ENCODE peak calls at places on chromosome 3, in nine cellular contexts. One of them, this sample, is unnamed.

GRCh38 chr3:86990734-86991481 is at the start of gene VGLL3:
- DNase-seq in PC-9: peak
- DNase-seq in dorsolateral prefrontal cortex: peak
- DNase-seq in CD4-positive, alpha-beta T cell: no peak
- DNase-seq in uterus: peak
- DNase-seq in lower lobe of right lung: peak
- DNase-seq in thoracic aorta: peak
- DNase-seq in tibial artery: peak
- DNase-seq in brain microvascular endothelial cell: peak
- DNase-seq in this sample: peak

GRCh38 chr3:78830466-78830865 is 937.3 kb downstream of the ROBO1 start:
- DNase-seq in PC-9: no peak
- DNase-seq in dorsolateral prefrontal cortex: no peak
- DNase-seq in CD4-positive, alpha-beta T cell: no peak
- DNase-seq in uterus: no peak
- DNase-seq in lower lobe of right lung: no peak
- DNase-seq in thoracic aorta: no peak
- DNase-seq in tibial artery: no peak
- DNase-seq in brain microvascular endothelial cell: no peak
- DNase-seq in this sample: no peak

GRCh38 chr3:122919291-122919610 is 108.3 kb downstream of the SEMA5B start:
- DNase-seq in PC-9: no peak
- DNase-seq in dorsolateral prefrontal cortex: no peak
- DNase-seq in CD4-positive, alpha-beta T cell: no peak
- DNase-seq in uterus: no peak
- DNase-seq in lower lobe of right lung: no peak
- DNase-seq in thoracic aorta: no peak
- DNase-seq in tibial artery: no peak
- DNase-seq in brain microvascular endothelial cell: no peak
- DNase-seq in this sample: no peak

GRCh38 chr3:123760817-123761216 is 123.3 kb downstream of the MYLK start:
- DNase-seq in PC-9: no peak
- DNase-seq in dorsolateral prefrontal cortex: no peak
- DNase-seq in CD4-positive, alpha-beta T cell: no peak
- DNase-seq in uterus: no peak
- DNase-seq in lower lobe of right lung: no peak
- DNase-seq in thoracic aorta: no peak
- DNase-seq in tibial artery: no peak
- DNase-seq in brain microvascular endothelial cell: no peak
- DNase-seq in this sample: peak

GRCh38 chr3:13072239-13073041 is 789 bp downstream of the IQSEC1 start:
- DNase-seq in PC-9: no peak
- DNase-seq in dorsolateral prefrontal cortex: peak
- DNase-seq in CD4-positive, alpha-beta T cell: no peak
- DNase-seq in uterus: no peak
- DNase-seq in lower lobe of right lung: no peak
- DNase-seq in thoracic aorta: no peak
- DNase-seq in tibial artery: peak
- DNase-seq in brain microvascular endothelial cell: no peak
- DNase-seq in this sample: no peak

GRCh38 chr3:53008932-53009331 is 36.9 kb downstream of the SFMBT1 start:
- DNase-seq in PC-9: no peak
- DNase-seq in dorsolateral prefrontal cortex: no peak
- DNase-seq in CD4-positive, alpha-beta T cell: no peak
- DNase-seq in uterus: no peak
- DNase-seq in lower lobe of right lung: no peak
- DNase-seq in thoracic aorta: no peak
- DNase-seq in tibial artery: no peak
- DNase-seq in brain microvascular endothelial cell: no peak
- DNase-seq in this sample: no peak

GRCh38 chr3:14151471-14152083 is 26.7 kb downstream of the TMEM43 start:
- DNase-seq in PC-9: no peak
- DNase-seq in dorsolateral prefrontal cortex: no peak
- DNase-seq in CD4-positive, alpha-beta T cell: no peak
- DNase-seq in uterus: no peak
- DNase-seq in lower lobe of right lung: no peak
- DNase-seq in thoracic aorta: no peak
- DNase-seq in tibial artery: no peak
- DNase-seq in brain microvascular endothelial cell: no peak
- DNase-seq in this sample: no peak

GRCh38 chr3:72950801-72951200 is 45.8 kb upstream of the PPP4R2 start:
- DNase-seq in PC-9: no peak
- DNase-seq in dorsolateral prefrontal cortex: no peak
- DNase-seq in CD4-positive, alpha-beta T cell: no peak
- DNase-seq in uterus: no peak
- DNase-seq in lower lobe of right lung: no peak
- DNase-seq in thoracic aorta: no peak
- DNase-seq in tibial artery: no peak
- DNase-seq in brain microvascular endothelial cell: no peak
- DNase-seq in this sample: no peak

GRCh38 chr3:105094588-105094987 is 272.1 kb upstream of the ALCAM start:
- DNase-seq in PC-9: no peak
- DNase-seq in dorsolateral prefrontal cortex: no peak
- DNase-seq in CD4-positive, alpha-beta T cell: no peak
- DNase-seq in uterus: no peak
- DNase-seq in lower lobe of right lung: no peak
- DNase-seq in thoracic aorta: no peak
- DNase-seq in tibial artery: no peak
- DNase-seq in brain microvascular endothelial cell: no peak
- DNase-seq in this sample: no peak

GRCh38 chr3:160885791-160886286 is 129.8 kb downstream of the PPM1L start:
- DNase-seq in PC-9: no peak
- DNase-seq in dorsolateral prefrontal cortex: peak
- DNase-seq in CD4-positive, alpha-beta T cell: no peak
- DNase-seq in uterus: peak
- DNase-seq in lower lobe of right lung: peak
- DNase-seq in thoracic aorta: no peak
- DNase-seq in tibial artery: no peak
- DNase-seq in brain microvascular endothelial cell: peak
- DNase-seq in this sample: peak

GRCh38 chr3:42557849-42558248 is 23.9 kb downstream of the SEC22C start:
- DNase-seq in PC-9: no peak
- DNase-seq in dorsolateral prefrontal cortex: no peak
- DNase-seq in CD4-positive, alpha-beta T cell: peak
- DNase-seq in uterus: no peak
- DNase-seq in lower lobe of right lung: no peak
- DNase-seq in thoracic aorta: no peak
- DNase-seq in tibial artery: no peak
- DNase-seq in brain microvascular endothelial cell: no peak
- DNase-seq in this sample: no peak

GRCh38 chr3:148763921-148764320 is 63.7 kb upstream of the CPB1 start:
- DNase-seq in PC-9: no peak
- DNase-seq in dorsolateral prefrontal cortex: no peak
- DNase-seq in CD4-positive, alpha-beta T cell: no peak
- DNase-seq in uterus: no peak
- DNase-seq in lower lobe of right lung: no peak
- DNase-seq in thoracic aorta: no peak
- DNase-seq in tibial artery: no peak
- DNase-seq in brain microvascular endothelial cell: no peak
- DNase-seq in this sample: peak

GRCh38 chr3:18795078-18795477 is 353.2 kb upstream of the KCNH8 start:
- DNase-seq in PC-9: no peak
- DNase-seq in dorsolateral prefrontal cortex: no peak
- DNase-seq in CD4-positive, alpha-beta T cell: no peak
- DNase-seq in uterus: no peak
- DNase-seq in lower lobe of right lung: no peak
- DNase-seq in thoracic aorta: no peak
- DNase-seq in tibial artery: no peak
- DNase-seq in brain microvascular endothelial cell: no peak
- DNase-seq in this sample: no peak

GRCh38 chr3:173275740-173276139 is 121.8 kb upstream of the NLGN1 start:
- DNase-seq in PC-9: no peak
- DNase-seq in dorsolateral prefrontal cortex: no peak
- DNase-seq in CD4-positive, alpha-beta T cell: no peak
- DNase-seq in uterus: no peak
- DNase-seq in lower lobe of right lung: no peak
- DNase-seq in thoracic aorta: no peak
- DNase-seq in tibial artery: no peak
- DNase-seq in brain microvascular endothelial cell: no peak
- DNase-seq in this sample: no peak
- TF ChIP-seq CTCF in PC-9: peak
- TF ChIP-seq CTCF in dorsolateral prefrontal cortex: no peak
- TF ChIP-seq CTCF in CD4-positive, alpha-beta T cell: no peak
- TF ChIP-seq CTCF in uterus: no peak
- TF ChIP-seq CTCF in lower lobe of right lung: no peak
- TF ChIP-seq CTCF in thoracic aorta: no peak
- TF ChIP-seq CTCF in tibial artery: no peak
- TF ChIP-seq CTCF in brain microvascular endothelial cell: no peak
- TF ChIP-seq CTCF in this sample: no peak

GRCh38 chr3:99648091-99648490 is 9.7 kb downstream of the COL8A1 start:
- DNase-seq in PC-9: no peak
- DNase-seq in dorsolateral prefrontal cortex: no peak
- DNase-seq in CD4-positive, alpha-beta T cell: no peak
- DNase-seq in uterus: no peak
- DNase-seq in lower lobe of right lung: no peak
- DNase-seq in thoracic aorta: no peak
- DNase-seq in tibial artery: no peak
- DNase-seq in brain microvascular endothelial cell: peak
- DNase-seq in this sample: peak

GRCh38 chr3:99645277-99646106 is 7.1 kb downstream of the COL8A1 start:
- DNase-seq in PC-9: no peak
- DNase-seq in dorsolateral prefrontal cortex: no peak
- DNase-seq in CD4-positive, alpha-beta T cell: no peak
- DNase-seq in uterus: no peak
- DNase-seq in lower lobe of right lung: no peak
- DNase-seq in thoracic aorta: no peak
- DNase-seq in tibial artery: no peak
- DNase-seq in brain microvascular endothelial cell: peak
- DNase-seq in this sample: peak

GRCh38 chr3:99646107-99646435 is 7.7 kb downstream of the COL8A1 start:
- DNase-seq in PC-9: no peak
- DNase-seq in dorsolateral prefrontal cortex: no peak
- DNase-seq in CD4-positive, alpha-beta T cell: no peak
- DNase-seq in uterus: no peak
- DNase-seq in lower lobe of right lung: no peak
- DNase-seq in thoracic aorta: no peak
- DNase-seq in tibial artery: no peak
- DNase-seq in brain microvascular endothelial cell: no peak
- DNase-seq in this sample: peak

GRCh38 chr3:99648496-99648895 is 10.1 kb downstream of the COL8A1 start:
- DNase-seq in PC-9: no peak
- DNase-seq in dorsolateral prefrontal cortex: no peak
- DNase-seq in CD4-positive, alpha-beta T cell: no peak
- DNase-seq in uterus: no peak
- DNase-seq in lower lobe of right lung: no peak
- DNase-seq in thoracic aorta: no peak
- DNase-seq in tibial artery: no peak
- DNase-seq in brain microvascular endothelial cell: no peak
- DNase-seq in this sample: no peak

DNA sequence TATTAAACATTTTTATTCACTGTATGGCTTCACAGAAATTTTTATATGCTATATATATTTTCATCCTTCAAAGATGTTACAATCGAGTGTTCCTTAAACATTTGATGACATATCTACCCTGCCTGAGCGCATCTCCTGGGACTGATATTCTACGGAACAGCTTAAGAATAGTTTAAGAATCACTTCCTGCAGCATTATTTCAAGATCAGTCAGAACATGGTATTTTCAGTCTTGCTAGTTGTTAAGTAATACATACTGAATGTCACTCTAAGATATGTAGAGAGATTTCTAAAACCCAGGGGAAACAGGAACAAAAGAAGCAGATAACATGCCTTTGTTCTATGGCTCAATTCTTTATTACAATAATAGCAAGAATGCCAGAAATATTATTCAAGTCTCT is 8.7 kb downstream of the COL8A1 start:
- DNase-seq in PC-9: no peak
- DNase-seq in dorsolateral prefrontal cortex: no peak
- DNase-seq in CD4-positive, alpha-beta T cell: no peak
- DNase-seq in uterus: no peak
- DNase-seq in lower lobe of right lung: no peak
- DNase-seq in thoracic aorta: no peak
- DNase-seq in tibial artery: no peak
- DNase-seq in brain microvascular endothelial cell: peak
- DNase-seq in this sample: peak
- H3K27ac ChIP-seq in PC-9: no peak
- H3K27ac ChIP-seq in dorsolateral prefrontal cortex: no peak
- H3K27ac ChIP-seq in CD4-positive, alpha-beta T cell: no peak
- H3K27ac ChIP-seq in uterus: no peak
- H3K27ac ChIP-seq in lower lobe of right lung: no peak
- H3K27ac ChIP-seq in thoracic aorta: peak
- H3K27ac ChIP-seq in tibial artery: peak
- H3K27ac ChIP-seq in brain microvascular endothelial cell: peak
- H3K27ac ChIP-seq in this sample: peak

GRCh38 chr3:59857589-59858346 is 807.9 kb upstream of the CFAP20DC start:
- DNase-seq in PC-9: peak
- DNase-seq in dorsolateral prefrontal cortex: peak
- DNase-seq in CD4-positive, alpha-beta T cell: peak
- DNase-seq in uterus: peak
- DNase-seq in lower lobe of right lung: peak
- DNase-seq in thoracic aorta: peak
- DNase-seq in tibial artery: peak
- DNase-seq in brain microvascular endothelial cell: peak
- DNase-seq in this sample: peak

GRCh38 chr3:59862686-59863085 is 812.9 kb upstream of the CFAP20DC start:
- DNase-seq in PC-9: peak
- DNase-seq in dorsolateral prefrontal cortex: no peak
- DNase-seq in CD4-positive, alpha-beta T cell: no peak
- DNase-seq in uterus: no peak
- DNase-seq in lower lobe of right lung: no peak
- DNase-seq in thoracic aorta: no peak
- DNase-seq in tibial artery: no peak
- DNase-seq in brain microvascular endothelial cell: peak
- DNase-seq in this sample: peak

GRCh38 chr3:59856921-59857320 is 807.1 kb upstream of the CFAP20DC start:
- DNase-seq in PC-9: no peak
- DNase-seq in dorsolateral prefrontal cortex: no peak
- DNase-seq in CD4-positive, alpha-beta T cell: no peak
- DNase-seq in uterus: no peak
- DNase-seq in lower lobe of right lung: no peak
- DNase-seq in thoracic aorta: no peak
- DNase-seq in tibial artery: no peak
- DNase-seq in brain microvascular endothelial cell: no peak
- DNase-seq in this sample: no peak
- TF ChIP-seq CTCF in PC-9: no peak
- TF ChIP-seq CTCF in dorsolateral prefrontal cortex: no peak
- TF ChIP-seq CTCF in CD4-positive, alpha-beta T cell: no peak
- TF ChIP-seq CTCF in uterus: no peak
- TF ChIP-seq CTCF in lower lobe of right lung: no peak
- TF ChIP-seq CTCF in thoracic aorta: no peak
- TF ChIP-seq CTCF in tibial artery: no peak
- TF ChIP-seq CTCF in brain microvascular endothelial cell: no peak
- TF ChIP-seq CTCF in this sample: no peak

GRCh38 chr3:44734646-44735168 is 5.3 kb downstream of the ZNF501 start:
- DNase-seq in PC-9: no peak
- DNase-seq in dorsolateral prefrontal cortex: no peak
- DNase-seq in CD4-positive, alpha-beta T cell: no peak
- DNase-seq in uterus: no peak
- DNase-seq in lower lobe of right lung: no peak
- DNase-seq in thoracic aorta: no peak
- DNase-seq in tibial artery: no peak
- DNase-seq in brain microvascular endothelial cell: no peak
- DNase-seq in this sample: peak

DNA sequence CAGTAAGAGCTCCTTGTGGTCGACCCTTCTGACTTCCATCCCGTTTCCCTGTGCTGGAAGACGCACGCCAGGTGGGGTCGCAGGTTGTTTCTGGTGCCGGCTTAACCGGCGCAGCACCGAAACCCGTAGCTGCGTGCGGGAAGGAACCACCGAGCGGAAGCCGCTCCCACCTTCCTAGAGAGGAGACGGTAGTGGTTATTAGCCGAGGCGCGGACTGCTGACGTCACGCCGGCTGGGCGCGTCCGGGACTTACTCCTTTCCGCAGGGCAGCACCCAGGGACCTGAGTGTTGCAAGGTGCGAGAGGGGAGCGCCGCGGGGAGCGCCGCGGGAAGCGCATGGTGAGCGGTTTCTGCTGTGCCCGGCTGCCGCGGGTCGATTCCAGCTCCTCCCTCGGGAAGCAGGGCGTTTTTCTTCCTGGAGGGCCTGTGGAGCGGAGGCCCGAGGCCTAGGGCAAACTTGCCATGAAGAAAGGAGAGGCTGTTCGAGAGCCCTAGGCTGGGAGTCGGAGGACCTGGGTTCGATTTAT is at the start of gene ZNF501:
- DNase-seq in PC-9: peak
- DNase-seq in dorsolateral prefrontal cortex: peak
- DNase-seq in CD4-positive, alpha-beta T cell: peak
- DNase-seq in uterus: peak
- DNase-seq in lower lobe of right lung: peak
- DNase-seq in thoracic aorta: peak
- DNase-seq in tibial artery: peak
- DNase-seq in brain microvascular endothelial cell: peak
- DNase-seq in this sample: peak
- H3K27ac ChIP-seq in PC-9: peak
- H3K27ac ChIP-seq in dorsolateral prefrontal cortex: no peak
- H3K27ac ChIP-seq in CD4-positive, alpha-beta T cell: no peak
- H3K27ac ChIP-seq in uterus: peak
- H3K27ac ChIP-seq in lower lobe of right lung: peak
- H3K27ac ChIP-seq in thoracic aorta: no peak
- H3K27ac ChIP-seq in tibial artery: peak
- H3K27ac ChIP-seq in brain microvascular endothelial cell: peak
- H3K27ac ChIP-seq in this sample: peak